ENCODE peak calls at places on chromosomes 3 and 15, in eight cellular contexts. E, M, Z, T, H, F, D and A are unnamed samples.

GRCh38 chr3:171257251-171258179 is 202.7 kb downstream of the TNIK start:
- DNase-seq in T (no peak), D (no peak), H (peak; percentile 31), F (peak; percentile 15), E (no peak), Z (no peak), M (no peak), A (no peak)

GRCh38 chr3:163056874-163057497 is 1560.4 kb downstream of the OTOL1 start:
- DNase-seq in M (no peak), D (no peak), T (peak; percentile 35), H (no peak), Z (no peak), F (peak; percentile 45), E (peak; percentile 50), A (no peak)

GRCh38 chr15:65318870-65319356 is 14.4 kb downstream of the RNU5B-1 start:
- DNase-seq in T (peak; percentile 83), M (peak; percentile 85), D (peak; percentile 60), Z (peak; percentile 78), H (peak; percentile 72), F (peak; percentile 87), E (peak; percentile 80), A (peak; percentile 67)

GRCh38 chr15:66744610-66745279 is 42.7 kb downstream of the SMAD6 start:
- DNase-seq in D (no peak), H (no peak), Z (no peak), E (no peak), T (no peak), M (no peak), F (no peak), A (no peak)

GRCh38 chr3:15959434-15959811 is 161.6 kb upstream of the ANKRD28 start:
- DNase-seq in T (no peak), Z (no peak), M (no peak), H (no peak), D (no peak), F (no peak), E (no peak), A (no peak)

GRCh38 chr3:136277634-136278033 is 27.5 kb downstream of the PCCB start:
- DNase-seq in D (no peak), H (no peak), E (no peak), T (no peak), F (no peak), M (no peak), Z (no peak), A (peak; percentile 72)

GRCh38 chr15:94470492-94470891 is 239.1 kb downstream of the MCTP2 start:
- DNase-seq in M (no peak), H (no peak), F (no peak), Z (no peak), E (no peak), D (no peak), T (no peak), A (no peak)

GRCh38 chr15:45307230-45307924 is 55.3 kb downstream of the SLC28A2 start:
- DNase-seq in F (no peak), Z (no peak), D (no peak), E (no peak), M (no peak), T (no peak), H (no peak), A (no peak)

GRCh38 chr3:39809995-39810595 is 686 bp downstream of the MYRIP start:
- DNase-seq in Z (no peak), M (no peak), D (no peak), F (peak; percentile 6), H (no peak), T (peak; percentile 29), E (no peak), A (peak; percentile 70)

GRCh38 chr3:113897373-113897777 is 50.4 kb upstream of the ZDHHC23 start:
- DNase-seq in Z (no peak), M (no peak), E (no peak), H (peak; percentile 1), D (no peak), T (no peak), F (no peak), A (peak; percentile 30)

GRCh38 chr15:94673801-94674200 is 442.4 kb downstream of the MCTP2 start:
- DNase-seq in F (no peak), Z (no peak), T (no peak), E (no peak), D (no peak), H (no peak), M (no peak), A (no peak)

DNA sequence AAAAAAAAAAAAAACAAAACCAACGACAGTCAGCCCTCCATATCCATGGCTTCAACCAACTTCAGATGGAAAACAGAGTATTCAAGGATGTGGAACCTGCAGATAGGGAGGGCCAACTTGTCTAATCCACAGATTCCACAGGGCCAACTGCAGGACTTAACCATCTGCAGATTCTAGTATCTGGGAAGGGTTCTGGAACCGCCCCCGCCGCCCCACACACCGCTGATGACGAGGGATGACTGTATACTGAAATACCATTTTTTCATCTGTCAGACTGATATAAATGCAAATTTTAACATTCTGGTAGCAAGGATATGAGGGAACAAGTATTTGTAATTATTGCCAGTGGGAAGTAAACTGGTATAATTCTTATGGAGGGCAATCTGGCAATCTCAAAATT is 29.5 kb downstream of the ADPGK start:
- DNase-seq in D (no peak), F (no peak), H (no peak), T (no peak), M (no peak), Z (no peak), E (no peak), A (no peak)
- H3K36me3 ChIP-seq in D (peaks cover 30% of the 10 kb centered on the region), F (peaks cover 33% of the 10 kb centered on the region), H (peaks cover 43% of the 10 kb centered on the region), T (peaks cover 95% of the 10 kb centered on the region), M (no peaks in the 10 kb centered on the region), Z (peaks cover 88% of the 10 kb centered on the region), E (peaks cover 45% of the 10 kb centered on the region), A (peaks cover 4% of the 10 kb centered on the region)

GRCh38 chr3:150737874-150738679 is 24.9 kb downstream of the SIAH2 start:
- DNase-seq in F (no peak), T (peak; percentile 44), D (no peak), Z (no peak), M (no peak), H (no peak), E (no peak), A (no peak)
- H3K4me1 ChIP-seq in F (peaks cover 5% of the 10 kb centered on the region), T (peaks cover 34% of the 10 kb centered on the region), D (peaks cover 9% of the 10 kb centered on the region), Z (peaks cover 15% of the 10 kb centered on the region), M (no peaks in the 10 kb centered on the region), H (peaks cover 47% of the 10 kb centered on the region), E (peaks cover 7% of the 10 kb centered on the region), A (peaks cover 10% of the 10 kb centered on the region)

DNA sequence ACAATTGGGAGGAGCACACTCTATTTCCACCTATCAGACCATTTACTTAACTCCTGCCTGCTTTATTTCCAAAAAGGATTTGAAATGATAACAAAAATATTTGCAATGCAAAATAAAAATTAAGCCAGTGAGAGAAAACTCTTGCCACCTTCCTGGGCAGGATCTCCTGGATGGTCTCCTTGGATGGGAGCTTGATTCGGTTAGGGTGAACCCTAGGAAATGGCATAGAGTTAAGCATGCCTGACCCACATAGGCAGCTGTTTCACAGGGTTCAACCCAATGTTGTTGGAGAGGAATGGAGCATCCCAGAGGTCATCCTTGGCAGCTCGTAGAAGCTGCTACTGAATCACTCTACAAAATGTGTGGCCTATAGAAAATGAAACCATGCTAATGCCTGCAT is 83.8 kb downstream of the TGFBR2 start:
- DNase-seq in H (no peak), E (no peak), T (no peak), Z (no peak), M (no peak), D (no peak), F (no peak), A (no peak)
- H3K27ac ChIP-seq in H (no peak overlapping the region), E (peak overlapping the region; percentile 38), T (peak overlapping the region; percentile 65), Z (no peak overlapping the region), M (peak overlapping the region; percentile 86), D (no peak overlapping the region), F (no peak overlapping the region), A (no peak overlapping the region)

DNA sequence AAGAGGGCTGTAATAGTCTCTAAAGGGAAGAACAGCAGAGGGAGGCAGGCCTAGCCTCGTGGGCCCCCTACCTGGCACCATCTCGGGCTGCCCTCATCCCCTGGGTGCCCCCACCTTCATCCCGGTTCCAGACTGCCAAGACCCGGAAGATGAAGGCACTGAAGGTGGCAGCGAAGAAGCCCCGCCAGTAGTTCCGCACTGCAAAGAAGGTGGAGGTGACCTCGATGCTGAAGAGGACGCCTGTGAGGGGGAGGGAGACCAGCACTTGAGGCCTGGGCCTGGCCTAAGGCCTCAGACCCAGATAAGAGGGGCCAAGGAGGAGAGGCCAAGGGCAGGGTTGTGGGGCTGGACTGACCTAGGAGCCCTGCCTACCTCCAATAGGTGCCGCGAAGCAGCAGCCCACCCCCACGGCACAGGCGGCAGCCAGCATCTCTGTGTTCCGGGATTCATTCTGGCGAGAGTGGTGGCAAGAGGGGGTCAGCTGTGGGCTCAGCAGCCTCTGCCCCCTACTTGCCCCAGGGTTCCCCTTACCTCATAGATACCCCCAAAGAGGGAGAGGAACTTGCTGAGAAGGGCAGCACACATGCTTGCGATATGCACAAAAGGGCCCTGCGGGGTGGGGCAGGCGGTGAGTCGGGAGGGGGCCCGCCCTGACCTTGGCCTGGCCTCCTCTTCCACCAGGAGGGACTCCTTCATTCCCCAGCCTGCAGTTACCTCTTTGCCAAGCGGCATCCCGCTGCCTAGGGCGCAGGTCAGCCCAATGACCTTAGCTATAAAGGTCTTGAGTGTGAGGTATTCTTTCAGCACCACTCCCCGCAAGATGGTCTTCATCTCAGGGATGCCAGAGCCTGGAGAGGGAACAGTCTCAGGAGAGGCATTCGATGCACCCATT is 3.9 kb downstream of the CLCN2 start:
- DNase-seq in H (no peak), D (no peak), M (no peak), Z (no peak), T (no peak), E (no peak), F (no peak), A (no peak)
- H3K36me3 ChIP-seq in H (no peaks in the 10 kb centered on the region), D (no peaks in the 10 kb centered on the region), M (no peaks in the 10 kb centered on the region), Z (peaks cover 10% of the 10 kb centered on the region), T (peaks cover 19% of the 10 kb centered on the region), E (peaks cover 3% of the 10 kb centered on the region), F (peaks cover 10% of the 10 kb centered on the region), A (no peaks in the 10 kb centered on the region)

DNA sequence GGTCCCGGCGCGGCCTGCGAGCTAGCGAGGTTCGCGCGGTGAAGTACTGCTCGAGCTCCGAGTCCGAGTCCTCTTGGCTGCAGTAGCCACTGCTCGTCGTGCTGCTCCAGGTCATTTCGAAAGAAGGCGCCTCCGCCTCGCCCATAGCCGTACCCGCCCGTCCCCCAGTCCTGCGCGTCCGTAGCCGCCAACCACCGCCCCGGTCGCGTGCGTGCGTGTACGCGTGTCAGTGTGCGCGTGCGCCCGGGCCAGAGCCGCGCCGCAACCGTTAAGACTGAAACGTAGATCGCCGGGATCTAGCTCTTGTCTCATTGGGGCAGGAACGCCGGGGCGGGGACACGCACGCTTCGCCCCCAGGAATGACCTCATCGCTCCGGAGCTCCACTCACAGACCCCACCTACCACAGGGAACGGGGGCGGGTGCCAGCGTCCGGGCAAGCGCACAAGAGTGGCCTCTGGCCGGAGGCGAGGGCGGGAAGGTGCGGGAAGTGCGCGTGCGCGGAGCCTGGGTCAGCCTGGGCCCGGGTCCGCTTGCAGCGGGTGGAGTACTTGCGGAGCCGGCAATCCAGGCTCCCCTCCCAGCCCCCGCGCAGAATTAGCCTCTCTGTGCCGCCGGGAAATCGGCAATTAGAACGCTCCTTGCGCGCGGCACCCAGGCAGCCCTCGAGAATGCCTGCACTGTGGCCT is 3.3 kb downstream of the RASSF1 start:
- DNase-seq in M (peak; percentile 99), D (peak; percentile 74), T (peak; percentile 100), H (peak; percentile 92), F (peak; percentile 100), Z (peak; percentile 100), E (peak; percentile 99), A (peak; percentile 99)
- H3K4me1 ChIP-seq in M (peaks cover 4% of the 10 kb centered on the region), D (peaks cover 77% of the 10 kb centered on the region), T (peaks cover 88% of the 10 kb centered on the region), H (peaks cover 80% of the 10 kb centered on the region), F (peaks cover 11% of the 10 kb centered on the region), Z (peaks cover 78% of the 10 kb centered on the region), E (peaks cover 10% of the 10 kb centered on the region), A (peaks cover 28% of the 10 kb centered on the region)

DNA sequence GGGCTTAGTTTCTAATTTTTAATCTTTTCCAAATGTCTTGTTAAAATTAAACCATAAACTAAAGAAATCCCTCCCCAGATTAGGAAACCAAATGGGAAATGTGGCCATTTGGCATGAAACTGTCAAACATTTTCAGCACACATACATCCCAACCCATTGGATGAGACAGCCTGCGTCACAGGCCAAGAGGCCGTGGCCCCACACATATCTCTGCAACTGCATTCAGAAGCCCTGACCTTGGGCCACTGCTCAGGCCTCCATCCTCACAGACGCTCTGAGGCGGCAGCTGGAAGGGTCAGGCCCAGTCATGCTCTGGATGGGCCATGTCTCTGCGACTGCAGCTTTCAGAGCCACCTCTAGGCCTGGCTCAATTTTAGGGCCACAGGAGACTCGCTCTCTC is 114.5 kb upstream of the THBS1 start:
- DNase-seq in Z (peak; percentile 58), D (no peak), F (no peak), E (peak; percentile 38), M (peak; percentile 84), H (no peak), T (peak; percentile 34), A (no peak)
- H3K27ac ChIP-seq in Z (peak overlapping the region; percentile 78), D (no peak overlapping the region), F (no peak overlapping the region), E (no peak overlapping the region), M (peak overlapping the region; percentile 74), H (no peak overlapping the region), T (peak overlapping the region; percentile 78), A (peak overlapping the region; percentile 9)